ENCODE peak calls at places on chromosomes 7 and 10, in five cellular contexts. C, V, K, F and G are unnamed samples.
A peak's percentile ranks its signal among the peaks of the same experiment; 100 is the strongest.

GRCh38 chr10:6607187-6607586 is 27.1 kb upstream of the PRKCQ start:
- DNase-seq in K (no peak), V (peak; percentile 73), C (no peak), F (no peak), G (no peak)

GRCh38 chr10:114437456-114438292 is 33.4 kb upstream of the AFAP1L2 start:
- DNase-seq in K (peak; percentile 33), C (peak; percentile 55), F (no peak), V (no peak), G (peak; percentile 38)

GRCh38 chr10:112203328-112204076 is 19.9 kb upstream of the GPAM start:
- DNase-seq in F (no peak), C (no peak), V (no peak), K (no peak), G (no peak)

GRCh38 chr7:80263321-80263720 is 128.7 kb downstream of the GNAI1 start:
- DNase-seq in K (no peak), V (no peak), C (no peak), F (no peak), G (no peak)

GRCh38 chr7:111168182-111168581 is 77.3 kb downstream of the LRRN3 start:
- DNase-seq in K (no peak), C (no peak), V (no peak), F (peak; percentile 82), G (no peak)

GRCh38 chr10:43047288-43047970 is 29.4 kb upstream of the RET start:
- DNase-seq in K (no peak), F (no peak), V (no peak), C (no peak), G (no peak)

GRCh38 chr10:88620441-88620840 is 33.9 kb downstream of the LIPJ start:
- DNase-seq in K (no peak), V (no peak), C (no peak), F (no peak), G (no peak)

GRCh38 chr10:80259405-80259871 is 30.0 kb downstream of the MAT1A start:
- DNase-seq in F (no peak), C (no peak), K (no peak), V (no peak), G (no peak)

GRCh38 chr7:127769696-127770400 is 117.9 kb downstream of the SND1 start:
- DNase-seq in C (no peak), F (no peak), V (no peak), K (no peak), G (peak; percentile 30)

GRCh38 chr10:120477006-120477722 is 20.1 kb downstream of the PLPP4 start:
- DNase-seq in C (no peak), K (no peak), V (no peak), F (peak; percentile 65), G (peak; percentile 66)

GRCh38 chr7:23864984-23865383 is 155.0 kb downstream of the STK31 start:
- DNase-seq in C (peak; percentile 70), K (no peak), F (no peak), V (no peak), G (peak; percentile 72)

GRCh38 chr7:129370812-129371211 is 63.4 kb upstream of the STRIP2 start:
- DNase-seq in K (no peak), F (no peak), C (peak; percentile 5), V (no peak), G (no peak)

GRCh38 chr7:106421181-106421762 is 136.5 kb upstream of the NAMPT start:
- DNase-seq in K (peak; percentile 4), C (no peak), V (no peak), F (peak; percentile 92), G (peak; percentile 92)

GRCh38 chr7:69588773-69589172 is 9.5 kb upstream of the AUTS2 start:
- DNase-seq in K (no peak), C (no peak), V (no peak), F (no peak), G (no peak)

GRCh38 chr10:119537953-119538630 is 4.4 kb downstream of the RGS10 start:
- DNase-seq in F (no peak), V (peak; percentile 53), K (no peak), C (no peak), G (no peak)

GRCh38 chr10:75097666-75098285 is 13.7 kb upstream of the SAMD8 start:
- DNase-seq in F (no peak), K (no peak), V (no peak), C (peak; percentile 58), G (peak; percentile 29)

GRCh38 chr10:128083191-128083895 is 42.9 kb downstream of the MKI67 start:
- DNase-seq in V (peak; percentile 33), K (no peak), C (no peak), F (no peak), G (no peak)

GRCh38 chr7:46450871-46451270 is 529.8 kb upstream of the IGFBP3 start:
- DNase-seq in V (no peak), F (no peak), K (no peak), C (no peak), G (no peak)

GRCh38 chr10:58588673-58589265 is 76.1 kb downstream of the BICC1 start:
- DNase-seq in K (no peak), F (no peak), C (peak; percentile 58), V (no peak), G (no peak)